ENCODE peak calls at places on chromosomes 6 and 20, in nine cellular contexts. One of them, this sample, is unnamed.

GRCh38 chr20:40679119-40679637 is 9.9 kb downstream of the MAFB start:
- DNase-seq in caudate nucleus: no peak
- DNase-seq in RCC 7860: no peak
- DNase-seq in T-helper 2 cell: no peak
- DNase-seq in AG04449: no peak
- DNase-seq in NCI-H1930: no peak
- DNase-seq in foreskin fibroblast: no peak
- DNase-seq in amygdala: no peak
- DNase-seq in epithelial cell of esophagus: no peak
- DNase-seq in this sample: no peak

GRCh38 chr6:116011520-116011919 is 49.2 kb downstream of the FRK start:
- DNase-seq in epithelial cell of esophagus: peak; percentile 91
- DNase-seq in foreskin fibroblast: no peak
- DNase-seq in NCI-H1930: no peak
- DNase-seq in amygdala: no peak
- DNase-seq in AG04449: no peak
- DNase-seq in caudate nucleus: no peak
- DNase-seq in T-helper 2 cell: no peak
- DNase-seq in RCC 7860: peak; percentile 28
- DNase-seq in this sample: peak; percentile 74

GRCh38 chr20:21125072-21125848 is 622 bp upstream of the KIZ start:
- DNase-seq in epithelial cell of esophagus: peak; percentile 48
- DNase-seq in amygdala: no peak
- DNase-seq in AG04449: peak; percentile 28
- DNase-seq in caudate nucleus: peak; percentile 41
- DNase-seq in NCI-H1930: peak; percentile 58
- DNase-seq in T-helper 2 cell: no peak
- DNase-seq in RCC 7860: peak; percentile 23
- DNase-seq in foreskin fibroblast: peak; percentile 71
- DNase-seq in this sample: no peak

GRCh38 chr6:111788779-111789276 is 84.4 kb downstream of the FYN start:
- DNase-seq in RCC 7860: peak; percentile 21
- DNase-seq in foreskin fibroblast: no peak
- DNase-seq in epithelial cell of esophagus: no peak
- DNase-seq in T-helper 2 cell: no peak
- DNase-seq in AG04449: no peak
- DNase-seq in caudate nucleus: no peak
- DNase-seq in NCI-H1930: no peak
- DNase-seq in amygdala: no peak
- DNase-seq in this sample: no peak

GRCh38 chr6:132703936-132704335 is 9.9 kb downstream of the VNN1 start:
- DNase-seq in RCC 7860: no peak
- DNase-seq in foreskin fibroblast: no peak
- DNase-seq in amygdala: no peak
- DNase-seq in NCI-H1930: no peak
- DNase-seq in AG04449: no peak
- DNase-seq in caudate nucleus: no peak
- DNase-seq in T-helper 2 cell: no peak
- DNase-seq in epithelial cell of esophagus: no peak
- DNase-seq in this sample: no peak

GRCh38 chr20:22807646-22808045 is 223.3 kb upstream of the FOXA2 start:
- DNase-seq in epithelial cell of esophagus: peak; percentile 36
- DNase-seq in amygdala: no peak
- DNase-seq in NCI-H1930: no peak
- DNase-seq in AG04449: no peak
- DNase-seq in caudate nucleus: no peak
- DNase-seq in T-helper 2 cell: no peak
- DNase-seq in RCC 7860: no peak
- DNase-seq in foreskin fibroblast: no peak
- DNase-seq in this sample: peak; percentile 64

GRCh38 chr6:77034161-77034560 is 429.1 kb downstream of the HTR1B start:
- DNase-seq in AG04449: peak; percentile 70
- DNase-seq in RCC 7860: peak; percentile 87
- DNase-seq in caudate nucleus: no peak
- DNase-seq in epithelial cell of esophagus: peak; percentile 29
- DNase-seq in T-helper 2 cell: no peak
- DNase-seq in NCI-H1930: no peak
- DNase-seq in foreskin fibroblast: peak; percentile 84
- DNase-seq in amygdala: no peak
- DNase-seq in this sample: peak; percentile 14

GRCh38 chr6:118489990-118490389 is 58.1 kb upstream of the PLN start:
- DNase-seq in amygdala: no peak
- DNase-seq in NCI-H1930: no peak
- DNase-seq in AG04449: no peak
- DNase-seq in T-helper 2 cell: no peak
- DNase-seq in foreskin fibroblast: no peak
- DNase-seq in RCC 7860: no peak
- DNase-seq in epithelial cell of esophagus: no peak
- DNase-seq in caudate nucleus: no peak
- DNase-seq in this sample: no peak

GRCh38 chr20:34364013-34364382 is 925 bp downstream of the ITCH start:
- DNase-seq in amygdala: no peak
- DNase-seq in epithelial cell of esophagus: peak; percentile 33
- DNase-seq in RCC 7860: no peak
- DNase-seq in caudate nucleus: no peak
- DNase-seq in NCI-H1930: no peak
- DNase-seq in T-helper 2 cell: no peak
- DNase-seq in AG04449: no peak
- DNase-seq in foreskin fibroblast: peak; percentile 52
- DNase-seq in this sample: no peak

GRCh38 chr20:12949429-12949980 is 59.3 kb upstream of the SPTLC3 start:
- DNase-seq in epithelial cell of esophagus: no peak
- DNase-seq in foreskin fibroblast: no peak
- DNase-seq in RCC 7860: no peak
- DNase-seq in amygdala: no peak
- DNase-seq in T-helper 2 cell: no peak
- DNase-seq in AG04449: no peak
- DNase-seq in NCI-H1930: no peak
- DNase-seq in caudate nucleus: no peak
- DNase-seq in this sample: no peak

GRCh38 chr20:35871311-35871771 is 83.0 kb downstream of the SCAND1 start:
- DNase-seq in NCI-H1930: no peak
- DNase-seq in AG04449: no peak
- DNase-seq in foreskin fibroblast: peak; percentile 28
- DNase-seq in epithelial cell of esophagus: peak; percentile 65
- DNase-seq in RCC 7860: no peak
- DNase-seq in caudate nucleus: no peak
- DNase-seq in amygdala: no peak
- DNase-seq in T-helper 2 cell: no peak
- DNase-seq in this sample: no peak

GRCh38 chr6:33206027-33206863 is 1.8 kb downstream of the HSD17B8 start:
- DNase-seq in AG04449: no peak
- DNase-seq in NCI-H1930: no peak
- DNase-seq in T-helper 2 cell: no peak
- DNase-seq in amygdala: no peak
- DNase-seq in caudate nucleus: no peak
- DNase-seq in epithelial cell of esophagus: no peak
- DNase-seq in foreskin fibroblast: peak; percentile 28
- DNase-seq in RCC 7860: peak; percentile 38
- DNase-seq in this sample: no peak

GRCh38 chr6:53441761-53442160 is 93.0 kb upstream of the ELOVL5 start:
- DNase-seq in NCI-H1930: no peak
- DNase-seq in amygdala: no peak
- DNase-seq in caudate nucleus: no peak
- DNase-seq in foreskin fibroblast: peak; percentile 68
- DNase-seq in AG04449: no peak
- DNase-seq in epithelial cell of esophagus: peak; percentile 24
- DNase-seq in RCC 7860: no peak
- DNase-seq in T-helper 2 cell: no peak
- DNase-seq in this sample: no peak

GRCh38 chr6:62891065-62891647 is 320.1 kb upstream of the FKBP1C start:
- DNase-seq in T-helper 2 cell: no peak
- DNase-seq in epithelial cell of esophagus: peak; percentile 5
- DNase-seq in AG04449: no peak
- DNase-seq in amygdala: no peak
- DNase-seq in caudate nucleus: no peak
- DNase-seq in foreskin fibroblast: no peak
- DNase-seq in NCI-H1930: no peak
- DNase-seq in RCC 7860: peak; percentile 6
- DNase-seq in this sample: no peak

GRCh38 chr6:109800771-109801170 is 109.7 kb downstream of the FIG4 start:
- DNase-seq in T-helper 2 cell: no peak
- DNase-seq in NCI-H1930: no peak
- DNase-seq in foreskin fibroblast: no peak
- DNase-seq in AG04449: no peak
- DNase-seq in amygdala: no peak
- DNase-seq in caudate nucleus: no peak
- DNase-seq in RCC 7860: no peak
- DNase-seq in epithelial cell of esophagus: peak; percentile 67
- DNase-seq in this sample: no peak

GRCh38 chr6:145213614-145214013 is 521.7 kb downstream of the EPM2A start:
- DNase-seq in foreskin fibroblast: peak; percentile 32
- DNase-seq in caudate nucleus: no peak
- DNase-seq in epithelial cell of esophagus: no peak
- DNase-seq in T-helper 2 cell: no peak
- DNase-seq in NCI-H1930: no peak
- DNase-seq in amygdala: no peak
- DNase-seq in AG04449: no peak
- DNase-seq in RCC 7860: no peak
- DNase-seq in this sample: no peak

GRCh38 chr6:21342496-21342895 is 251.1 kb upstream of the SOX4 start:
- DNase-seq in amygdala: no peak
- DNase-seq in foreskin fibroblast: peak; percentile 76
- DNase-seq in RCC 7860: no peak
- DNase-seq in AG04449: no peak
- DNase-seq in NCI-H1930: no peak
- DNase-seq in caudate nucleus: no peak
- DNase-seq in T-helper 2 cell: no peak
- DNase-seq in epithelial cell of esophagus: no peak
- DNase-seq in this sample: no peak

GRCh38 chr6:144725731-144726522 is 440.8 kb downstream of the UTRN start:
- DNase-seq in T-helper 2 cell: no peak
- DNase-seq in epithelial cell of esophagus: peak; percentile 51
- DNase-seq in AG04449: no peak
- DNase-seq in amygdala: no peak
- DNase-seq in foreskin fibroblast: no peak
- DNase-seq in caudate nucleus: no peak
- DNase-seq in RCC 7860: no peak
- DNase-seq in NCI-H1930: no peak
- DNase-seq in this sample: no peak

GRCh38 chr6:137673603-137674002 is 179.4 kb upstream of the OLIG3 start:
- DNase-seq in RCC 7860: no peak
- DNase-seq in NCI-H1930: no peak
- DNase-seq in caudate nucleus: no peak
- DNase-seq in AG04449: no peak
- DNase-seq in epithelial cell of esophagus: no peak
- DNase-seq in foreskin fibroblast: no peak
- DNase-seq in T-helper 2 cell: no peak
- DNase-seq in amygdala: no peak
- DNase-seq in this sample: no peak

GRCh38 chr20:39289316-39289715 is 327.2 kb downstream of the DHX35 start:
- DNase-seq in foreskin fibroblast: no peak
- DNase-seq in epithelial cell of esophagus: no peak
- DNase-seq in amygdala: no peak
- DNase-seq in T-helper 2 cell: no peak
- DNase-seq in RCC 7860: no peak
- DNase-seq in AG04449: no peak
- DNase-seq in caudate nucleus: no peak
- DNase-seq in NCI-H1930: no peak
- DNase-seq in this sample: no peak

GRCh38 chr6:50832912-50833311 is 14.2 kb downstream of the TFAP2B start:
- DNase-seq in caudate nucleus: no peak
- DNase-seq in T-helper 2 cell: no peak
- DNase-seq in NCI-H1930: no peak
- DNase-seq in epithelial cell of esophagus: no peak
- DNase-seq in AG04449: no peak
- DNase-seq in amygdala: no peak
- DNase-seq in foreskin fibroblast: no peak
- DNase-seq in RCC 7860: no peak
- DNase-seq in this sample: no peak

GRCh38 chr6:21731411-21732031 is 138.0 kb downstream of the SOX4 start:
- DNase-seq in RCC 7860: peak; percentile 83
- DNase-seq in AG04449: no peak
- DNase-seq in NCI-H1930: no peak
- DNase-seq in foreskin fibroblast: peak; percentile 45
- DNase-seq in caudate nucleus: no peak
- DNase-seq in T-helper 2 cell: no peak
- DNase-seq in amygdala: no peak
- DNase-seq in epithelial cell of esophagus: peak; percentile 65
- DNase-seq in this sample: no peak

GRCh38 chr6:125798734-125799510 is 8.2 kb downstream of the NCOA7 start:
- DNase-seq in NCI-H1930: no peak
- DNase-seq in RCC 7860: no peak
- DNase-seq in T-helper 2 cell: no peak
- DNase-seq in amygdala: no peak
- DNase-seq in caudate nucleus: no peak
- DNase-seq in AG04449: no peak
- DNase-seq in foreskin fibroblast: peak; percentile 38
- DNase-seq in epithelial cell of esophagus: peak; percentile 11
- DNase-seq in this sample: no peak

GRCh38 chr6:101454106-101454676 is 60.7 kb downstream of the GRIK2 start:
- DNase-seq in NCI-H1930: no peak
- DNase-seq in epithelial cell of esophagus: peak; percentile 33
- DNase-seq in T-helper 2 cell: no peak
- DNase-seq in foreskin fibroblast: no peak
- DNase-seq in caudate nucleus: no peak
- DNase-seq in RCC 7860: no peak
- DNase-seq in AG04449: no peak
- DNase-seq in amygdala: no peak
- DNase-seq in this sample: peak; percentile 6

GRCh38 chr6:71332012-71332411 is 43.4 kb downstream of the OGFRL1 start:
- DNase-seq in RCC 7860: no peak
- DNase-seq in NCI-H1930: no peak
- DNase-seq in foreskin fibroblast: no peak
- DNase-seq in amygdala: no peak
- DNase-seq in caudate nucleus: no peak
- DNase-seq in T-helper 2 cell: no peak
- DNase-seq in AG04449: no peak
- DNase-seq in epithelial cell of esophagus: no peak
- DNase-seq in this sample: no peak

GRCh38 chr6:147441751-147442150 is 66.7 kb upstream of the SAMD5 start:
- DNase-seq in caudate nucleus: no peak
- DNase-seq in AG04449: no peak
- DNase-seq in RCC 7860: no peak
- DNase-seq in amygdala: no peak
- DNase-seq in T-helper 2 cell: no peak
- DNase-seq in NCI-H1930: no peak
- DNase-seq in foreskin fibroblast: peak; percentile 26
- DNase-seq in epithelial cell of esophagus: peak; percentile 7
- DNase-seq in this sample: no peak

GRCh38 chr6:93416575-93417420 is 2.6 kb downstream of the EPHA7 start:
- DNase-seq in epithelial cell of esophagus: no peak
- DNase-seq in NCI-H1930: peak; percentile 43
- DNase-seq in amygdala: peak; percentile 24
- DNase-seq in RCC 7860: no peak
- DNase-seq in foreskin fibroblast: peak; percentile 59
- DNase-seq in caudate nucleus: peak; percentile 54
- DNase-seq in AG04449: no peak
- DNase-seq in T-helper 2 cell: no peak
- DNase-seq in this sample: no peak

GRCh38 chr20:18628330-18628941 is 40.6 kb downstream of the DTD1 start:
- DNase-seq in caudate nucleus: no peak
- DNase-seq in foreskin fibroblast: no peak
- DNase-seq in epithelial cell of esophagus: peak; percentile 27
- DNase-seq in amygdala: no peak
- DNase-seq in AG04449: no peak
- DNase-seq in RCC 7860: no peak
- DNase-seq in T-helper 2 cell: no peak
- DNase-seq in NCI-H1930: no peak
- DNase-seq in this sample: no peak

GRCh38 chr6:162442675-162443074 is 284.9 kb downstream of the PRKN start:
- DNase-seq in NCI-H1930: no peak
- DNase-seq in foreskin fibroblast: no peak
- DNase-seq in RCC 7860: no peak
- DNase-seq in epithelial cell of esophagus: no peak
- DNase-seq in amygdala: no peak
- DNase-seq in T-helper 2 cell: no peak
- DNase-seq in caudate nucleus: peak; percentile 19
- DNase-seq in AG04449: no peak
- DNase-seq in this sample: no peak

GRCh38 chr6:161292145-161292544 is 18.3 kb upstream of the AGPAT4 start:
- DNase-seq in amygdala: no peak
- DNase-seq in RCC 7860: no peak
- DNase-seq in foreskin fibroblast: no peak
- DNase-seq in NCI-H1930: no peak
- DNase-seq in AG04449: no peak
- DNase-seq in epithelial cell of esophagus: no peak
- DNase-seq in caudate nucleus: no peak
- DNase-seq in T-helper 2 cell: no peak
- DNase-seq in this sample: no peak

GRCh38 chr6:52328721-52329120 is 33.2 kb upstream of the PAQR8 start:
- DNase-seq in NCI-H1930: no peak
- DNase-seq in T-helper 2 cell: no peak
- DNase-seq in AG04449: no peak
- DNase-seq in RCC 7860: no peak
- DNase-seq in amygdala: no peak
- DNase-seq in foreskin fibroblast: no peak
- DNase-seq in caudate nucleus: no peak
- DNase-seq in epithelial cell of esophagus: no peak
- DNase-seq in this sample: no peak